ENCODE peak calls at places on chromosome 14, in four cellular contexts. N, R, M and J are unnamed samples.

GRCh38 chr14:93309430-93309966 is 23.3 kb downstream of the BTBD7 start:
- DNase-seq in M (no peak), N (no peak), R (no peak), J (no peak)

GRCh38 chr14:84535491-84535890 is 994.5 kb upstream of the FLRT2 start:
- DNase-seq in M (no peak), R (no peak), N (no peak), J (no peak)

GRCh38 chr14:36973806-36974442 is 198.5 kb downstream of the SLC25A21 start:
- DNase-seq in R (peak; percentile 45), M (no peak), N (no peak), J (no peak)

GRCh38 chr14:91216731-91217226 is 27.7 kb downstream of the GPR68 start:
- DNase-seq in R (no peak), M (no peak), N (no peak), J (no peak)

GRCh38 chr14:49969961-49970360 is 77.1 kb downstream of the ARF6 start:
- DNase-seq in R (peak; percentile 31), N (no peak), M (no peak), J (no peak)

GRCh38 chr14:104801284-104802119 is 601 bp downstream of the ZBTB42 start:
- DNase-seq in M (no peak), R (no peak), N (no peak), J (no peak)

GRCh38 chr14:38618514-38618913 is 362.6 kb upstream of the CLEC14A start:
- DNase-seq in R (peak; percentile 6), M (no peak), N (no peak), J (no peak)

GRCh38 chr14:52987514-52987913 is 36.7 kb upstream of the FERMT2 start:
- DNase-seq in R (no peak), M (no peak), N (no peak), J (no peak)

GRCh38 chr14:68144051-68144681 is 324.6 kb downstream of the RAD51B start:
- DNase-seq in M (no peak), N (no peak), R (peak; percentile 17), J (peak; percentile 61)

GRCh38 chr14:46399049-46399448 is 252.5 kb downstream of the RPL10L start:
- DNase-seq in R (no peak), M (no peak), N (no peak), J (no peak)

GRCh38 chr14:55073856-55074255 is 22.4 kb downstream of the MAPK1IP1L start:
- DNase-seq in N (no peak), R (no peak), M (no peak), J (no peak)

GRCh38 chr14:102000902-102001301 is 36.5 kb downstream of the DYNC1H1 start:
- DNase-seq in N (no peak), R (no peak), M (no peak), J (no peak)

GRCh38 chr14:96960598-96961116 is 163.5 kb downstream of the VRK1 start:
- DNase-seq in M (no peak), N (no peak), R (no peak), J (no peak)

GRCh38 chr14:99604766-99605298 is 825 bp upstream of the CCDC85C start:
- DNase-seq in M (no peak), N (no peak), R (peak; percentile 64), J (no peak)

GRCh38 chr14:28754209-28754985 is 12.2 kb upstream of the FOXG1 start:
- DNase-seq in N (no peak), M (no peak), R (peak; percentile 72), J (no peak)

GRCh38 chr14:104393898-104394605 is 185.5 kb upstream of the C14orf180 start:
- DNase-seq in R (no peak), M (no peak), N (peak; percentile 37), J (peak; percentile 21)

GRCh38 chr14:96624661-96625435 is 122.7 kb downstream of the PAPOLA start:
- DNase-seq in N (no peak), M (no peak), R (no peak), J (no peak)

GRCh38 chr14:63186453-63186852 is 17.8 kb upstream of the RHOJ start:
- DNase-seq in R (no peak), N (no peak), M (no peak), J (no peak)

GRCh38 chr14:75459099-75459741 is 31.4 kb downstream of the JDP2 start:
- DNase-seq in N (no peak), M (no peak), R (no peak), J (no peak)

GRCh38 chr14:52267501-52268190 is at the start of gene PTGDR:
- DNase-seq in N (peak; percentile 17), M (no peak), R (no peak), J (no peak)

GRCh38 chr14:95258754-95259593 is 60.7 kb downstream of the CLMN start:
- DNase-seq in M (no peak), N (no peak), R (peak; percentile 26), J (no peak)

GRCh38 chr14:35159742-35160409 is 37.5 kb downstream of the PRORP start:
- DNase-seq in R (peak; percentile 99), M (no peak), N (no peak), J (no peak)

GRCh38 chr14:91891721-91892220 is 24.4 kb upstream of the TC2N start:
- DNase-seq in N (no peak), M (peak; percentile 62), R (no peak), J (no peak)

GRCh38 chr14:64992328-64992885 is 5.7 kb downstream of the FNTB start:
- DNase-seq in R (no peak), N (no peak), M (no peak), J (no peak)

GRCh38 chr14:96090441-96091148 is 51.4 kb downstream of the C14orf132 start:
- DNase-seq in N (no peak), M (no peak), R (no peak), J (peak; percentile 32)

GRCh38 chr14:105445901-105446845 is 26.5 kb downstream of the MTA1 start:
- DNase-seq in N (no peak), M (no peak), R (no peak), J (no peak)

GRCh38 chr14:90281261-90281660 is 24.9 kb downstream of the PSMC1 start:
- DNase-seq in M (no peak), R (peak; percentile 92), N (no peak), J (no peak)

GRCh38 chr14:24556756-24557155 is 19.3 kb downstream of the CTSG start:
- DNase-seq in N (no peak), R (peak; percentile 20), M (no peak), J (no peak)

GRCh38 chr14:79712302-79712950 is 498.9 kb downstream of the DIO2 start:
- DNase-seq in N (no peak), M (no peak), R (no peak), J (no peak)

GRCh38 chr14:58513272-58513671 is 85.8 kb downstream of the KIAA0586 start:
- DNase-seq in N (no peak), M (no peak), R (no peak), J (no peak)

GRCh38 chr14:23910081-23910875 is 43.3 kb upstream of the DHRS4 start:
- DNase-seq in N (peak; percentile 11), R (peak; percentile 69), M (no peak), J (no peak)

GRCh38 chr14:36944307-36945010 is 227.9 kb downstream of the SLC25A21 start:
- DNase-seq in R (peak; percentile 68), N (no peak), M (no peak), J (no peak)

GRCh38 chr14:51079489-51079888 is 15.4 kb downstream of the TRIM9 start:
- DNase-seq in N (no peak), R (no peak), M (no peak), J (no peak)

GRCh38 chr14:101020971-101021370 is 117.4 kb upstream of the RTL1 start:
- DNase-seq in M (no peak), R (no peak), N (no peak), J (no peak)

GRCh38 chr14:90785876-90786450 is 30.3 kb downstream of the TTC7B start:
- DNase-seq in M (no peak), N (no peak), R (no peak), J (no peak)

GRCh38 chr14:38404616-38405015 is 148.7 kb upstream of the CLEC14A start:
- DNase-seq in R (peak; percentile 72), M (no peak), N (no peak), J (no peak)

GRCh38 chr14:30267141-30267540 is 291.8 kb upstream of the G2E3 start:
- DNase-seq in N (no peak), R (peak; percentile 69), M (no peak), J (no peak)